ENCODE peak calls at places on chromosomes 4 and X, in eight cellular contexts. W, Y, O, A, F, Q, Z and S are unnamed samples.

GRCh38 chr4:26020083-26020668 is 106.2 kb downstream of the SMIM20 start:
- DNase-seq in Z (peak), Q (no peak), A (no peak), Y (no peak), W (peak), O (no peak), F (peak), S (peak)

GRCh38 chr4:7358100-7358735 is 76.5 kb downstream of the PSAPL1 start:
- DNase-seq in Y (no peak), A (no peak), Q (no peak), W (peak), F (no peak), Z (peak), O (no peak), S (peak)

GRCh38 chrX:153600032-153600373 is 1.1 kb upstream of the CCNQ start:
- DNase-seq in Z (peak), F (peak), Q (no peak), O (no peak), Y (no peak), A (no peak), W (peak), S (no peak)

GRCh38 chrX:144586756-144587155 is 660.5 kb upstream of the SPANXN1 start:
- DNase-seq in A (no peak), O (no peak), Y (no peak), Z (peak), F (no peak), Q (no peak), W (peak), S (no peak)

GRCh38 chrX:133661962-133662839 is 246.9 kb upstream of the GPC4 start:
- DNase-seq in F (no peak), Y (no peak), Z (peak), A (no peak), Q (no peak), O (no peak), W (peak), S (no peak)

GRCh38 chr4:165207431-165208321 is at the start of gene KLHL2:
- DNase-seq in O (peak), Y (peak), A (peak), Z (peak), W (peak), Q (peak), F (peak), S (peak)

GRCh38 chrX:48919360-48919821 is 567 bp upstream of the PIM2 start:
- DNase-seq in Y (no peak), F (no peak), Z (no peak), O (no peak), Q (no peak), A (no peak), W (no peak), S (no peak)

GRCh38 chr4:102172341-102172740 is 172.9 kb downstream of the SLC39A8 start:
- DNase-seq in W (no peak), Q (no peak), O (no peak), Z (no peak), A (no peak), Y (no peak), F (no peak), S (no peak)

GRCh38 chrX:103628386-103629290 is at the start of gene TCEAL1:
- DNase-seq in A (no peak), Q (peak), Z (peak), W (peak), O (peak), Y (peak), F (peak), S (no peak)

GRCh38 chr4:82223715-82224114 is 150.1 kb downstream of the HNRNPD start:
- DNase-seq in Z (no peak), W (no peak), Q (no peak), Y (no peak), F (peak), O (no peak), A (no peak), S (no peak)

GRCh38 chr4:3867403-3868100 is 101.4 kb downstream of the ADRA2C start:
- DNase-seq in Y (no peak), Q (no peak), F (no peak), A (no peak), O (no peak), W (no peak), Z (no peak), S (no peak)

GRCh38 chr4:121674191-121674590 is 22.6 kb downstream of the ANXA5 start:
- DNase-seq in Q (no peak), W (no peak), A (no peak), F (no peak), Z (no peak), Y (no peak), O (no peak), S (no peak)

GRCh38 chr4:20687894-20688293 is 12.4 kb upstream of the PACRGL start:
- DNase-seq in W (peak), O (no peak), A (no peak), Z (peak), Q (no peak), Y (no peak), F (no peak), S (peak)

GRCh38 chr4:124711469-124712416 is 789 bp downstream of the ANKRD50 start:
- DNase-seq in Q (peak), Z (peak), O (peak), A (peak), F (peak), W (peak), Y (no peak), S (peak)

GRCh38 chr4:8838911-8839431 is 32.7 kb downstream of the HMX1 start:
- DNase-seq in Q (no peak), O (no peak), A (no peak), Z (no peak), W (no peak), Y (peak), F (no peak), S (no peak)

GRCh38 chrX:153307546-153308175 is 13.9 kb downstream of the PNMA6F start:
- DNase-seq in Q (no peak), Y (no peak), A (no peak), W (no peak), F (peak), O (no peak), Z (peak), S (no peak)

GRCh38 chr4:32106767-32107166 is 1386.6 kb downstream of the PCDH7 start:
- DNase-seq in Y (no peak), F (no peak), Q (no peak), Z (no peak), W (no peak), O (no peak), A (no peak), S (no peak)

GRCh38 chrX:24282381-24283121 is 31.3 kb downstream of the SUPT20HL2 start:
- DNase-seq in W (peak), F (no peak), O (no peak), Q (no peak), Y (no peak), Z (peak), A (no peak), S (peak)

GRCh38 chr4:1033840-1034551 is 22.6 kb downstream of the FGFRL1 start:
- DNase-seq in O (no peak), Z (peak), Y (no peak), W (peak), A (peak), Q (no peak), F (no peak), S (no peak)

GRCh38 chr4:183765121-183765990 is 106.3 kb downstream of the TRAPPC11 start:
- DNase-seq in Q (peak), Z (no peak), W (no peak), O (no peak), F (no peak), Y (no peak), A (peak), S (no peak)

GRCh38 chrX:47706575-47706974 is 47.6 kb upstream of the UXT start:
- DNase-seq in Y (no peak), O (no peak), W (peak), F (no peak), Z (peak), A (no peak), Q (no peak), S (peak)

GRCh38 chrX:140393507-140393906 is 111.4 kb downstream of the SOX3 start:
- DNase-seq in Q (no peak), O (no peak), W (no peak), Z (no peak), F (no peak), Y (no peak), A (no peak), S (no peak)

DNA sequence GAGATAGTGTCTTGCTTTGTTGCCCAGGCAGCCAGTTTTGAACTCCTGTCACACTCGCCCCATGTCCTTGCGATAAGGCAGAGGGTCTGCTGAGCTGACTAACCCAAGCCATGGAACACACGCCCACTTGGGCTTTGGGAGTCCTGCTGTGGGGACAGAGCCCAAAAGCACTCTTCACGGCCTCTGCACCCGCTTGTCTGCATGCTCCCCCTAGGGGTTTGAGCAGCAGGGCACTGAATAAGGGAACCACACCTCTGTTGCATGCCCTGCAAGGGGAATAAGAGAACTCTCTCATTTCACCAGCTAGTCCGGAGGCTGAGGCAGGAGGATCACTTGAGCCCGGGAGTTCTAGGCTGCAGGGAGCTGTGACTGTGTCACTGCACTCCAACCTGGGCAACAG is 166.0 kb downstream of the STAG2 start:
- DNase-seq in A (no peak), Q (no peak), Z (no peak), Y (no peak), F (peak), O (no peak), W (no peak), S (no peak)
- TF ChIP-seq CTCF in A (no peak), Q (no peak), Z (no peak), Y (no peak), F (no peak), O (no peak), W (no peak), S (no peak)

GRCh38 chrX:21839334-21840198 is at the start of gene MBTPS2:
- DNase-seq in Y (peak), F (peak), O (peak), Q (peak), Z (peak), A (peak), W (peak), S (peak)
- TF ChIP-seq CTCF in Y (no peak), F (peak), O (peak), Q (no peak), Z (no peak), A (no peak), W (no peak), S (no peak)

DNA sequence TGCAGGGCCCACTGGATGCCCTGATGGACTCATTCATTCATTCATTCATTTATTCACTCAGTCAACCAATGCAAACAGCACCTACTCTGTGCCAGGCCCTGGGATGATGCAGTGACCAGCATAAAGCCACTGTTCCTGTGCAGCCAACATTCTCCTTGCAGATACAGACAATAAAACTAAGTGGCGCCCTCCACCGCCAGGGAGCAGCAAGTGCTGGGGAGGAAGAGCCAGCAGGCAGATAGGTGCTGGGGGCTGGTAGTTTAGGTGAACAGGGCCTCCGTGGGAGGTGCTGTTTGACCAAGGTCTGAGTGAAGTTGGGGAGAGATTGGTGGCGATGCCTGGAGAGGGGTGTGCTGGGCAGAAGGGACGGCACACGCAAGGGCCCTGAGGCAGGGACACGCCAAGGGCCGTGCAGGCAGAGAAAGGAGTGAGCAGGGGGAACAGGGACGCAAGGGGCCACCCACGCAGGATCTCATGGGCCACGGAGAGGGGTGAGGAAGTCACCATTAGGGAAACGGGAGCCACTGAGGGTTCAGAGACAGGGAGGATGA is 65.5 kb downstream of the WFS1 start:
- DNase-seq in F (no peak), O (no peak), W (no peak), Z (no peak), Q (no peak), A (no peak), Y (no peak), S (no peak)
- TF ChIP-seq CTCF in F (no peak), O (no peak), W (no peak), Z (no peak), Q (no peak), A (no peak), Y (no peak), S (peak)

GRCh38 chrX:151516538-151517187 is 46.8 kb upstream of the PASD1 start:
- DNase-seq in F (peak), W (no peak), A (no peak), Z (no peak), O (no peak), Q (no peak), Y (no peak), S (no peak)

GRCh38 chrX:151510203-151510602 is 53.3 kb upstream of the PASD1 start:
- DNase-seq in Q (no peak), A (no peak), F (no peak), W (no peak), Z (no peak), Y (no peak), O (no peak), S (no peak)

GRCh38 chrX:151515233-151515632 is 48.2 kb upstream of the PASD1 start:
- DNase-seq in Q (no peak), F (peak), Y (no peak), A (no peak), O (no peak), Z (no peak), W (no peak), S (no peak)

GRCh38 chrX:151517421-151517820 is 46.1 kb upstream of the PASD1 start:
- DNase-seq in Q (no peak), Y (no peak), A (no peak), W (no peak), Z (no peak), O (no peak), F (no peak), S (no peak)

DNA sequence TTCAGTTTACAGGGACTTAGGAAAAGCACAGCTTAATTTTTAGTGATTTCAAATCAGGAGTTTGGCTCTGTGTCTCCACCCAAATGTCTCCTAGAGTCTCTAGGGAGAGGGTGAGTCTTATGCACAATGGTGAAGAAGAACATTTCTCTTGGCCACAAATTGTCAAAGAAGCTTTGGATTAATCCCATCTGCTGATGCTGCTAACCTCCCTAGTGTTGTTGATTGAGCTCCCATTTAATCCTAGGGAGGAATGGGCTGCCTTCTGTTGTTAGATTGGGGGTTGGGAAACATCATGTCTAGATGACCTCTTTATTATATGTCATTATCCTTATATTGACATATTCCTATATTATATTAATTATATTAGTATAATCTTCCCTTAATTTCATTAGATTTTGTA is 50.0 kb upstream of the PASD1 start:
- DNase-seq in O (no peak), F (no peak), A (no peak), Q (no peak), Y (no peak), W (no peak), Z (no peak), S (no peak)
- TF ChIP-seq CTCF in O (no peak), F (no peak), A (no peak), Q (no peak), Y (no peak), W (no peak), Z (no peak), S (no peak)

DNA sequence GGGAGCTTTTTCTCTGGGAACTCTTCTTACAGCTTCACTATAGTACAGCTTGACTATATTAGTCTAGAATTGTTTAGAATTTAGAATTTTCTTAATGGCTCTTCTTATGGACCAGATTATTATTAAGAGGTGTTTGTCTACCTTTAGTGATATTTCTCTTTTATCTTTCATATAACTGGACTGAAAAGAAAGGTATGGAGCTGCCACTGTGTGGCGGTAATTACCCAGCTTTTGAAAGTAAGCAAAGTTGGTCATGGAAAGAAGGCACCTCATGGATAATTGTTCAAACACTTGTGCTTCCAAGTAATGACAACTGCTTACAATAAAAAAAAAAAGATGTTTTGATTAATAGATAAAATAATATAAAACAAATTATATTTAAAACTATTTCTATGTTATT is 1112.5 kb downstream of the TECRL start:
- DNase-seq in A (no peak), F (peak), Q (no peak), Z (no peak), Y (no peak), O (no peak), W (no peak), S (no peak)
- TF ChIP-seq CTCF in A (peak), F (peak), Q (no peak), Z (no peak), Y (no peak), O (no peak), W (no peak), S (no peak)

GRCh38 chr4:27692098-27692679 is 831.5 kb downstream of the STIM2 start:
- DNase-seq in Q (no peak), Y (no peak), Z (peak), W (no peak), O (peak), A (no peak), F (peak), S (peak)
- TF ChIP-seq CTCF in Q (no peak), Y (no peak), Z (peak), W (peak), O (peak), A (peak), F (peak), S (peak)